ENCODE peak calls at places on chromosome 21, in four cellular contexts. M is NCI-H524; C is IMR-90; E is activated CD4-positive, alpha-beta T cell treated with anti-CD3 and anti-CD28 coated beads for 36 hours. G is an unnamed sample.

GRCh38 chr21:33434770-33435360 is 31.7 kb downstream of the IFNGR2 start:
- DNase-seq in E (peak), M (no peak), C (peak), G (peak)

GRCh38 chr21:33241846-33242245 is 12.1 kb downstream of the IFNAR2 start:
- DNase-seq in C (no peak), E (no peak), M (no peak), G (no peak)

GRCh38 chr21:34626131-34626530 is 11.2 kb upstream of the RCAN1 start:
- DNase-seq in E (no peak), C (no peak), M (no peak), G (no peak)

GRCh38 chr21:42465008-42465878 is 30.8 kb downstream of the RSPH1 start:
- DNase-seq in E (no peak), C (no peak), M (peak), G (peak)

GRCh38 chr21:41664881-41665765 is 101.7 kb downstream of the RIPK4 start:
- DNase-seq in M (no peak), C (peak), E (no peak), G (no peak)

GRCh38 chr21:31557956-31558838 is 101.3 kb upstream of the SOD1 start:
- DNase-seq in E (peak), C (no peak), M (peak), G (no peak)

GRCh38 chr21:34112316-34113033 is 39.1 kb downstream of the MRPS6 start:
- DNase-seq in E (peak), C (no peak), M (no peak), G (no peak)

GRCh38 chr21:41762753-41763152 is 4.1 kb downstream of the RIPK4 start:
- DNase-seq in M (no peak), E (no peak), C (no peak), G (no peak)

GRCh38 chr21:34986561-34987533 is 62.3 kb downstream of the RUNX1 start:
- DNase-seq in M (no peak), E (peak), C (peak), G (no peak)

GRCh38 chr21:31908106-31909031 is 35.5 kb downstream of the HUNK start:
- DNase-seq in E (no peak), M (no peak), C (peak), G (no peak)

GRCh38 chr21:44286086-44286715 is 525 bp downstream of the AIRE start:
- DNase-seq in C (no peak), M (no peak), E (no peak), G (no peak)

GRCh38 chr21:41752231-41752681 is 14.6 kb downstream of the RIPK4 start:
- DNase-seq in C (peak), M (peak), E (no peak), G (no peak)

GRCh38 chr21:40846566-40847411 is at the start of gene DSCAM:
- DNase-seq in C (no peak), E (no peak), M (peak), G (peak)

GRCh38 chr21:41634211-41634694 is 126.3 kb upstream of the TMPRSS2 start:
- DNase-seq in E (no peak), C (no peak), M (no peak), G (no peak)

GRCh38 chr21:44934797-44935532 is 4.9 kb upstream of the SLX9 start:
- DNase-seq in E (no peak), C (no peak), M (no peak), G (no peak)

GRCh38 chr21:28311776-28312175 is 680.9 kb downstream of the LTN1 start:
- DNase-seq in M (no peak), E (no peak), C (no peak), G (no peak)

GRCh38 chr21:19878133-19878532 is 1120.1 kb upstream of the NCAM2 start:
- DNase-seq in M (no peak), C (no peak), E (no peak), G (no peak)

GRCh38 chr21:45583831-45584509 is 41.7 kb upstream of the SLC19A1 start:
- DNase-seq in C (no peak), M (no peak), E (no peak), G (no peak)

GRCh38 chr21:35488941-35489340 is 439.8 kb upstream of the RUNX1 start:
- DNase-seq in E (no peak), M (no peak), C (no peak), G (no peak)

GRCh38 chr21:42818328-42818749 is 61.0 kb downstream of the WDR4 start:
- DNase-seq in C (peak), E (peak), M (peak), G (peak)

GRCh38 chr21:39373634-39374033 is 24.7 kb upstream of the HMGN1 start:
- DNase-seq in M (peak), C (peak), E (no peak), G (peak)

GRCh38 chr21:45246014-45246413 is 41.7 kb downstream of the POFUT2 start:
- DNase-seq in E (no peak), M (no peak), C (no peak), G (no peak)

GRCh38 chr21:26835027-26835713 is 10.0 kb downstream of the ADAMTS1 start:
- DNase-seq in M (no peak), E (no peak), C (peak), G (no peak)

GRCh38 chr21:45378258-45378966 is 26.6 kb upstream of the COL18A1 start:
- DNase-seq in C (peak), E (no peak), M (no peak), G (no peak)

GRCh38 chr21:41411449-41412089 is 14.5 kb upstream of the MX1 start:
- DNase-seq in M (no peak), E (peak), C (no peak), G (peak)

GRCh38 chr21:39934895-39935294 is 67.7 kb downstream of the PCP4 start:
- DNase-seq in M (no peak), E (no peak), C (no peak), G (peak)

GRCh38 chr21:18460979-18461378 is 57.4 kb upstream of the TMPRSS15 start:
- DNase-seq in C (no peak), M (no peak), E (no peak), G (peak)

GRCh38 chr21:34852438-34852837 is 183.6 kb downstream of the CLIC6 start:
- DNase-seq in E (no peak), M (no peak), C (no peak), G (no peak)

GRCh38 chr21:31316488-31317169 is 27.4 kb downstream of the TIAM1 start:
- DNase-seq in E (no peak), C (peak), M (no peak), G (no peak)

GRCh38 chr21:38489729-38490128 is 8.5 kb downstream of the ERG start:
- DNase-seq in C (no peak), M (no peak), E (no peak), G (no peak)

GRCh38 chr21:25161571-25161970 is 445.7 kb downstream of the MRPL39 start:
- DNase-seq in C (no peak), E (no peak), M (no peak), G (no peak)

GRCh38 chr21:42386034-42386591 is 9.7 kb downstream of the TMPRSS3 start:
- DNase-seq in M (no peak), C (no peak), E (no peak), G (no peak)

GRCh38 chr21:39637197-39637970 is 24.6 kb downstream of the B3GALT5 start:
- DNase-seq in M (no peak), E (no peak), C (no peak), G (no peak)

GRCh38 chr21:15742694-15743093 is 12.9 kb downstream of the USP25 start:
- DNase-seq in E (no peak), M (no peak), C (no peak), G (no peak)

GRCh38 chr21:33762798-33763572 is 120.7 kb downstream of the ITSN1 start:
- DNase-seq in E (no peak), M (no peak), C (peak), G (no peak)

GRCh38 chr21:18340387-18340942 is 63.1 kb downstream of the TMPRSS15 start:
- DNase-seq in M (no peak), C (no peak), E (no peak), G (no peak)

GRCh38 chr21:27275294-27275927 is 308.5 kb upstream of the ADAMTS5 start:
- DNase-seq in E (no peak), C (peak), M (no peak), G (no peak)

GRCh38 chr21:34700605-34701004 is 31.8 kb downstream of the CLIC6 start:
- DNase-seq in M (no peak), C (no peak), E (no peak), G (no peak)